ENCODE peak calls at places on chromosome 13, in eight cellular contexts. One of them, this sample, is unnamed.
A peak's percentile ranks its signal among the peaks of the same experiment; 100 is the strongest.

GRCh38 chr13:32977321-32977720 is 38.9 kb upstream of the KL start:
- DNase-seq in ovary: no peak
- DNase-seq in suprapubic skin: no peak
- DNase-seq in stomach: no peak
- DNase-seq in H1: no peak
- DNase-seq in K562: no peak
- DNase-seq in transverse colon: no peak
- DNase-seq in tibial nerve: no peak
- DNase-seq in this sample: no peak

GRCh38 chr13:51955281-51955771 is 55.9 kb downstream of the ATP7B start:
- DNase-seq in K562: peak; percentile 53
- DNase-seq in H1: no peak
- DNase-seq in suprapubic skin: no peak
- DNase-seq in stomach: no peak
- DNase-seq in transverse colon: peak; percentile 73
- DNase-seq in ovary: no peak
- DNase-seq in tibial nerve: no peak
- DNase-seq in this sample: no peak

GRCh38 chr13:21106089-21106488 is 44.7 kb upstream of the LATS2 start:
- DNase-seq in H1: no peak
- DNase-seq in tibial nerve: no peak
- DNase-seq in transverse colon: no peak
- DNase-seq in suprapubic skin: peak; percentile 28
- DNase-seq in K562: no peak
- DNase-seq in ovary: no peak
- DNase-seq in stomach: no peak
- DNase-seq in this sample: no peak

GRCh38 chr13:19742651-19743050 is 40.1 kb downstream of the PSPC1 start:
- DNase-seq in tibial nerve: no peak
- DNase-seq in ovary: no peak
- DNase-seq in stomach: no peak
- DNase-seq in suprapubic skin: no peak
- DNase-seq in transverse colon: no peak
- DNase-seq in K562: no peak
- DNase-seq in H1: no peak
- DNase-seq in this sample: no peak

GRCh38 chr13:107392205-107392604 is 823.1 kb downstream of the LIG4 start:
- DNase-seq in transverse colon: no peak
- DNase-seq in K562: no peak
- DNase-seq in H1: no peak
- DNase-seq in stomach: no peak
- DNase-seq in suprapubic skin: no peak
- DNase-seq in tibial nerve: no peak
- DNase-seq in ovary: no peak
- DNase-seq in this sample: no peak

GRCh38 chr13:44739539-44739938 is 163.4 kb upstream of the TSC22D1 start:
- DNase-seq in ovary: no peak
- DNase-seq in tibial nerve: no peak
- DNase-seq in K562: no peak
- DNase-seq in stomach: no peak
- DNase-seq in H1: no peak
- DNase-seq in transverse colon: no peak
- DNase-seq in suprapubic skin: no peak
- DNase-seq in this sample: no peak

GRCh38 chr13:105485061-105485460 is 1050.4 kb downstream of the EFNB2 start:
- DNase-seq in stomach: no peak
- DNase-seq in K562: no peak
- DNase-seq in transverse colon: no peak
- DNase-seq in suprapubic skin: no peak
- DNase-seq in ovary: no peak
- DNase-seq in H1: no peak
- DNase-seq in tibial nerve: no peak
- DNase-seq in this sample: no peak

GRCh38 chr13:33349996-33350826 is 64.7 kb upstream of the STARD13 start:
- DNase-seq in stomach: peak; percentile 66
- DNase-seq in transverse colon: peak; percentile 60
- DNase-seq in suprapubic skin: no peak
- DNase-seq in tibial nerve: peak; percentile 41
- DNase-seq in ovary: peak; percentile 63
- DNase-seq in H1: no peak
- DNase-seq in K562: no peak
- DNase-seq in this sample: peak; percentile 93

GRCh38 chr13:37960427-37960826 is 90.9 kb upstream of the TRPC4 start:
- DNase-seq in ovary: no peak
- DNase-seq in suprapubic skin: no peak
- DNase-seq in stomach: no peak
- DNase-seq in tibial nerve: no peak
- DNase-seq in K562: peak; percentile 41
- DNase-seq in transverse colon: no peak
- DNase-seq in H1: no peak
- DNase-seq in this sample: no peak

GRCh38 chr13:50073340-50073739 is 58.1 kb downstream of the KCNRG start:
- DNase-seq in H1: no peak
- DNase-seq in transverse colon: no peak
- DNase-seq in K562: no peak
- DNase-seq in tibial nerve: no peak
- DNase-seq in suprapubic skin: no peak
- DNase-seq in stomach: no peak
- DNase-seq in ovary: no peak
- DNase-seq in this sample: no peak

GRCh38 chr13:50071399-50071798 is 56.2 kb downstream of the KCNRG start:
- DNase-seq in H1: no peak
- DNase-seq in stomach: no peak
- DNase-seq in transverse colon: no peak
- DNase-seq in tibial nerve: no peak
- DNase-seq in K562: no peak
- DNase-seq in ovary: no peak
- DNase-seq in suprapubic skin: no peak
- DNase-seq in this sample: no peak

GRCh38 chr13:50075619-50076097 is 60.4 kb downstream of the KCNRG start:
- DNase-seq in stomach: no peak
- DNase-seq in transverse colon: no peak
- DNase-seq in H1: no peak
- DNase-seq in tibial nerve: no peak
- DNase-seq in ovary: no peak
- DNase-seq in K562: no peak
- DNase-seq in suprapubic skin: no peak
- DNase-seq in this sample: no peak

GRCh38 chr13:50074843-50075242 is 59.6 kb downstream of the KCNRG start:
- DNase-seq in ovary: no peak
- DNase-seq in K562: no peak
- DNase-seq in tibial nerve: no peak
- DNase-seq in suprapubic skin: no peak
- DNase-seq in transverse colon: no peak
- DNase-seq in H1: no peak
- DNase-seq in stomach: no peak
- DNase-seq in this sample: no peak

GRCh38 chr13:50072676-50073075 is 57.4 kb downstream of the KCNRG start:
- DNase-seq in suprapubic skin: no peak
- DNase-seq in tibial nerve: no peak
- DNase-seq in transverse colon: no peak
- DNase-seq in H1: no peak
- DNase-seq in K562: no peak
- DNase-seq in stomach: no peak
- DNase-seq in ovary: no peak
- DNase-seq in this sample: no peak
- TF ChIP-seq CTCF in suprapubic skin: no peak
- TF ChIP-seq CTCF in tibial nerve: no peak
- TF ChIP-seq CTCF in transverse colon: no peak
- TF ChIP-seq CTCF in H1: no peak
- TF ChIP-seq CTCF in K562: no peak
- TF ChIP-seq CTCF in stomach: no peak
- TF ChIP-seq CTCF in ovary: no peak
- TF ChIP-seq CTCF in this sample: no peak

GRCh38 chr13:60986301-60986700 is 429.3 kb downstream of the PCDH20 start:
- DNase-seq in tibial nerve: no peak
- DNase-seq in suprapubic skin: no peak
- DNase-seq in K562: no peak
- DNase-seq in stomach: no peak
- DNase-seq in transverse colon: no peak
- DNase-seq in H1: no peak
- DNase-seq in ovary: no peak
- DNase-seq in this sample: no peak

DNA sequence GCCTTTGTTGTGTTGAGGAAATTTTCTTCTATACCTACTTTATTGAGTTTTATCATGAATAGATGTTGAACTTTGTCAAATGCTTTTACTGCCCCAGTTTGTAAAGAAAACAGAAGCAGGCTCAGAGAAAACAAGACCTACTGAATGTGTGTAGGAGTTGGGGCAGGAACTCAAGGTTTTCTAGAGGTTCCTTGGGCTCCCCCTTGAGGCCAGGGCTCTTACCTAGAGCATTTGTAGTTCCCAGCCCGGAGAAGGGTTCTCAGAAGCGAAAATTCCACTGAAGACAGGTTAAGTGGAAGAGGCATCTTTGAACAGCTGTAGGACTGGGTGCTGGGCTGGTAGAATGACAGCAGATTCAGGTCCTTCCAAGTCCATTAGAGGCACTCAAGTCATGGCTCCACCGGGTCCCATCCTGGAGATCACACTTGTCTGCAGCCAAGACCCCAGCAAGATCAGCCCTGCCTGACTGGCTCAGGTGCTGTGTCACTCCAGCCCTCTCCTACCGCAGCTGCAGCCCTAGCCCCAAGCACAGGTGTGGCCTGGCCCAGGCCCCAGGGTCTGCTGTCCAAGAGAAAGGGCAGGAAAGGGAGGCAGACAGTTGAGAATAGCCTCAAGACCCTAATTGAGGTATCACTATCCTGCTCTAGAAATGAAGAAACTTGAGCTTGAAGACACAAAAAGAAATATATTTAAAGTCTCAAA is 425.5 kb downstream of the PCDH20 start:
- DNase-seq in transverse colon: no peak
- DNase-seq in stomach: peak; percentile 37
- DNase-seq in H1: peak; percentile 23
- DNase-seq in suprapubic skin: no peak
- DNase-seq in K562: no peak
- DNase-seq in ovary: no peak
- DNase-seq in tibial nerve: no peak
- DNase-seq in this sample: no peak
- TF ChIP-seq EP300 in transverse colon: no peak
- TF ChIP-seq EP300 in stomach: no peak
- TF ChIP-seq EP300 in H1: no peak
- TF ChIP-seq EP300 in suprapubic skin: no peak
- TF ChIP-seq EP300 in K562: no peak
- TF ChIP-seq EP300 in ovary: no peak
- TF ChIP-seq EP300 in tibial nerve: no peak
- TF ChIP-seq EP300 in this sample: no peak

DNA sequence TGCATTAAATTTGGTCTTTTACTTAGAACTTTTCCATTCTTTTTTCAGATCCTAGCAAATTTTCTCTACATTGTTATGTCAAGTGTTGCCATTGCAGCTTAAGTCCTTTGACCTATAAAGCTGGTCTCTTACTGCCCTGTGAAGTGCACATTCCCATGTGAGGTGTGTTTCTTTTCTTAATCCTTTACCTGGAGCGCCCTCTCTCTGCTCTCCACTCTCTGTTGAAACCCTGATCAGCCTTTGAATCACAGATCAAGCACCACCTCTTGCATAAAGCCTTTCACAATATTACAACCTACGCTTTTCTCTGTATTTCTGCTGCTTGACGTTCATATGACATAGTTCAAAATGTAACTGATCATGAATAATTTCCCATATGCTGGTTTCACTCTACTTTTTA is 84.8 kb downstream of the PCDH17 start:
- DNase-seq in K562: no peak
- DNase-seq in transverse colon: no peak
- DNase-seq in H1: no peak
- DNase-seq in ovary: no peak
- DNase-seq in suprapubic skin: no peak
- DNase-seq in stomach: no peak
- DNase-seq in tibial nerve: no peak
- DNase-seq in this sample: peak; percentile 49
- TF ChIP-seq CTCF in K562: no peak
- TF ChIP-seq CTCF in transverse colon: no peak
- TF ChIP-seq CTCF in H1: peak; percentile 67
- TF ChIP-seq CTCF in ovary: no peak
- TF ChIP-seq CTCF in suprapubic skin: no peak
- TF ChIP-seq CTCF in stomach: no peak
- TF ChIP-seq CTCF in tibial nerve: no peak
- TF ChIP-seq CTCF in this sample: peak; percentile 61

DNA sequence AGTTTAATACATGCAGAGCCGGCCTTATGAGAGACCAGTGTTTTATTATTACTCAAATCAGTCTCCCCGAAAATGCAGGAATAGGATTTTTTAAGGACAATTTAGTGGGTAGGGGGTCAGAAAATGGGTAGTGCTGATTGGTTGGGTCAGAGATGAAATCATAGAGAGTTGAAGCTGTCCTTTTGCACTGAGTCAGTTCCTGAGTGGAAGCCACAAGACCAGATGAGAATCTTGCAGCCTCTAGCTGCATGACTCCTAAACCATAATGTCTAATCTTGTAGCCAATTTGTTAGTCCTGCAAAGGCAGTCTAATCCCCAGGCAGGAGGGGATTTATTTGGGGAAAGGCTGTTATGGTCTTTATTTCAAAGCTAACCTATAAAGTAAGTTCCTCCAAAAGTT is 1163.9 kb downstream of the DIAPH3 start:
- DNase-seq in stomach: no peak
- DNase-seq in H1: no peak
- DNase-seq in ovary: no peak
- DNase-seq in K562: no peak
- DNase-seq in tibial nerve: no peak
- DNase-seq in transverse colon: no peak
- DNase-seq in suprapubic skin: no peak
- DNase-seq in this sample: no peak
- TF ChIP-seq EP300 in stomach: no peak
- TF ChIP-seq EP300 in H1: no peak
- TF ChIP-seq EP300 in ovary: no peak
- TF ChIP-seq EP300 in K562: no peak
- TF ChIP-seq EP300 in tibial nerve: no peak
- TF ChIP-seq EP300 in transverse colon: no peak
- TF ChIP-seq EP300 in suprapubic skin: no peak
- TF ChIP-seq EP300 in this sample: no peak

GRCh38 chr13:39406688-39407087 is 196.3 kb downstream of the LHFPL6 start:
- DNase-seq in transverse colon: no peak
- DNase-seq in ovary: no peak
- DNase-seq in stomach: no peak
- DNase-seq in suprapubic skin: no peak
- DNase-seq in K562: no peak
- DNase-seq in tibial nerve: no peak
- DNase-seq in H1: no peak
- DNase-seq in this sample: no peak
- TF ChIP-seq CTCF in transverse colon: no peak
- TF ChIP-seq CTCF in ovary: no peak
- TF ChIP-seq CTCF in stomach: no peak
- TF ChIP-seq CTCF in suprapubic skin: no peak
- TF ChIP-seq CTCF in K562: no peak
- TF ChIP-seq CTCF in tibial nerve: no peak
- TF ChIP-seq CTCF in H1: peak; percentile 55
- TF ChIP-seq CTCF in this sample: no peak

DNA sequence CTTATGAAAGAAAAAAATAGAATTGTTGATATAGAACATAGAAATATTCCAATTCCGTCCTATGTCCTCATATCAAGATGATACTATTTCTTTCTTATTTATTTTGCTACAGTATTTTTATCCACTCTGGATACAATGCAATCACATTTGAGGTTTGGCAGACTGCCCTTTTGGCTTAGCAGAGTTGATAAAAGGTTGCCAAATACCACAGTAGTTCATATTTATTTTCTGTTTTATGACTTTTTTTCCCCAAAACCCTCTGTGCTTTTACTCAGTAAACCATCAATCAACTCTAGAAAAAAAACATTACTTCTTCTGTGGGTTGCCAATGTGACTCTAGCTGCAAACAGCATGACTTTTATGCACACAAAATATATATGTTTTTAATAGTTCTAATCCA is 424.5 kb downstream of the PCDH9 start:
- DNase-seq in K562: no peak
- DNase-seq in stomach: peak; percentile 35
- DNase-seq in transverse colon: no peak
- DNase-seq in suprapubic skin: no peak
- DNase-seq in tibial nerve: peak; percentile 50
- DNase-seq in H1: no peak
- DNase-seq in ovary: no peak
- DNase-seq in this sample: no peak
- TF ChIP-seq EP300 in K562: no peak
- TF ChIP-seq EP300 in stomach: no peak
- TF ChIP-seq EP300 in transverse colon: no peak
- TF ChIP-seq EP300 in suprapubic skin: no peak
- TF ChIP-seq EP300 in tibial nerve: no peak
- TF ChIP-seq EP300 in H1: no peak
- TF ChIP-seq EP300 in ovary: no peak
- TF ChIP-seq EP300 in this sample: no peak